ENCODE peak calls at places on chromosomes 13 and 19, in seven cellular contexts. Z is naive thymus-derived CD8-positive, alpha-beta T cell; N is hypothalamus; S is dorsolateral prefrontal cortex; Y is substantia nigra; G is RPMI7951; I is uterus. U is an unnamed sample.

GRCh38 chr13:106063591-106064308 is 471.7 kb downstream of the EFNB2 start:
- DNase-seq in Y (no peak), S (no peak), Z (no peak), N (no peak), I (no peak), G (peak; percentile 81), U (no peak)

GRCh38 chr13:114309806-114310410 is 4.4 kb upstream of the CHAMP1 start:
- DNase-seq in S (no peak), N (no peak), Y (no peak), I (no peak), Z (no peak), G (no peak), U (no peak)

GRCh38 chr13:44692173-44692713 is 116.1 kb upstream of the TSC22D1 start:
- DNase-seq in Y (no peak), G (peak; percentile 31), I (no peak), S (no peak), Z (no peak), N (no peak), U (no peak)

GRCh38 chr13:48896312-48896711 is 79.4 kb upstream of the FNDC3A start:
- DNase-seq in I (no peak), S (no peak), Y (no peak), G (peak; percentile 44), N (no peak), Z (no peak), U (no peak)

GRCh38 chr13:72960541-72960940 is 98.3 kb upstream of the KLF5 start:
- DNase-seq in N (no peak), Z (no peak), I (no peak), G (no peak), S (no peak), Y (no peak), U (no peak)

GRCh38 chr19:17797397-17798201 is 2.7 kb downstream of the B3GNT3 start:
- DNase-seq in Y (no peak), G (peak; percentile 92), I (no peak), Z (no peak), N (no peak), S (no peak), U (peak; percentile 31)

GRCh38 chr19:18700501-18701249 is 17.2 kb downstream of the CRTC1 start:
- DNase-seq in N (peak; percentile 35), S (no peak), Y (no peak), Z (peak; percentile 83), I (peak; percentile 74), G (no peak), U (no peak)

GRCh38 chr13:113735194-113735593 is 23.8 kb upstream of the TMEM255B start:
- DNase-seq in N (no peak), Y (no peak), S (peak; percentile 15), G (no peak), I (no peak), Z (no peak), U (no peak)

GRCh38 chr19:45340232-45340898 is at the start of gene KLC3:
- DNase-seq in Y (no peak), N (no peak), Z (no peak), S (no peak), I (no peak), G (no peak), U (peak; percentile 83)

GRCh38 chr13:102900193-102900608 is 54.4 kb downstream of the ERCC5 start:
- DNase-seq in N (no peak), G (no peak), I (no peak), Y (no peak), Z (no peak), S (no peak), U (no peak)

GRCh38 chr13:32676242-32676641 is 90.0 kb downstream of the PDS5B start:
- DNase-seq in Y (no peak), Z (no peak), I (no peak), G (no peak), N (no peak), S (no peak), U (no peak)

GRCh38 chr13:44116562-44117315 is 237.0 kb downstream of the LACC1 start:
- DNase-seq in G (peak; percentile 4), I (no peak), Z (no peak), Y (no peak), S (no peak), N (no peak), U (no peak)

GRCh38 chr13:83881031-83881727 is 1.1 kb downstream of the SLITRK1 start:
- DNase-seq in Z (no peak), Y (no peak), S (no peak), N (peak; percentile 14), G (no peak), I (no peak), U (no peak)

GRCh38 chr13:34334984-34335661 is 517.2 kb downstream of the RFC3 start:
- DNase-seq in Z (no peak), Y (no peak), G (no peak), S (no peak), N (no peak), I (no peak), U (no peak)

GRCh38 chr13:34411177-34411576 is 530.9 kb upstream of the NBEA start:
- DNase-seq in G (no peak), N (no peak), Y (no peak), S (no peak), Z (no peak), I (no peak), U (no peak)

GRCh38 chr13:113992276-113993005 is 18.6 kb upstream of the C13orf46 start:
- DNase-seq in S (no peak), Z (peak; percentile 9), I (no peak), N (no peak), Y (no peak), G (no peak), U (no peak)

GRCh38 chr13:39095500-39095899 is 57.2 kb downstream of the NHLRC3 start:
- DNase-seq in Z (no peak), N (no peak), G (no peak), S (no peak), Y (no peak), I (no peak), U (no peak)

GRCh38 chr13:73572824-73573223 is 514.0 kb downstream of the KLF5 start:
- DNase-seq in N (no peak), S (no peak), G (no peak), Z (no peak), Y (no peak), I (no peak), U (no peak)

GRCh38 chr19:48487944-48488343 is 18.8 kb downstream of the CYTH2 start:
- DNase-seq in Y (no peak), N (no peak), S (no peak), I (no peak), G (peak; percentile 93), Z (no peak), U (no peak)

GRCh38 chr13:95300625-95301134 is 571 bp downstream of the ABCC4 start:
- DNase-seq in I (peak; percentile 36), N (peak; percentile 21), S (no peak), G (peak; percentile 47), Z (peak; percentile 73), Y (no peak), U (peak; percentile 12)

GRCh38 chr13:44797685-44798084 is 191.6 kb downstream of the NUFIP1 start:
- DNase-seq in I (no peak), S (no peak), Y (no peak), Z (no peak), N (no peak), G (no peak), U (no peak)

GRCh38 chr13:20939662-20940061 is 37.1 kb upstream of the XPO4 start:
- DNase-seq in S (no peak), G (no peak), N (no peak), Z (no peak), I (no peak), Y (no peak), U (peak; percentile 26)

GRCh38 chr13:100870898-100871297 is 196.3 kb upstream of the TMTC4 start:
- DNase-seq in Z (no peak), N (no peak), S (no peak), Y (no peak), G (no peak), I (no peak), U (no peak)

GRCh38 chr19:4624301-4624700 is 15.0 kb upstream of the TNFAIP8L1 start:
- DNase-seq in G (no peak), Z (no peak), N (no peak), Y (no peak), S (no peak), I (no peak), U (no peak)

GRCh38 chr13:74758188-74758587 is 624.0 kb upstream of the KLF12 start:
- DNase-seq in Y (no peak), G (no peak), Z (no peak), S (no peak), I (no peak), N (no peak), U (no peak)

GRCh38 chr19:44512326-44513298 is 12.3 kb upstream of the ZNF180 start:
- DNase-seq in I (no peak), Z (no peak), S (no peak), N (no peak), Y (no peak), G (peak; percentile 63), U (peak; percentile 64)

GRCh38 chr19:56875717-56876116 is 35.2 kb upstream of the PEG3 start:
- DNase-seq in G (no peak), I (no peak), N (no peak), Y (no peak), S (no peak), Z (no peak), U (no peak)

GRCh38 chr13:23699271-23699670 is 129.1 kb downstream of the TNFRSF19 start:
- DNase-seq in Y (no peak), I (no peak), S (no peak), N (no peak), Z (no peak), G (no peak), U (no peak)

GRCh38 chr13:112713517-112714253 is 23.8 kb downstream of the ATP11A start:
- DNase-seq in Y (no peak), I (peak; percentile 70), Z (no peak), S (no peak), G (no peak), N (no peak), U (no peak)

GRCh38 chr19:55809381-55810058 is 22.3 kb downstream of the NLRP11 start:
- DNase-seq in Z (no peak), S (no peak), N (no peak), G (peak; percentile 91), Y (no peak), I (no peak), U (peak; percentile 61)

GRCh38 chr19:32875428-32875827 is 5.9 kb upstream of the SLC7A9 start:
- DNase-seq in Y (no peak), G (no peak), I (no peak), N (no peak), Z (no peak), S (no peak), U (no peak)

GRCh38 chr19:44723952-44724319 is 24.6 kb upstream of the BCL3 start:
- DNase-seq in N (peak; percentile 38), I (peak; percentile 79), Y (peak; percentile 9), S (no peak), Z (peak; percentile 87), G (peak; percentile 85), U (peak; percentile 68)

GRCh38 chr19:46704379-46705076 is 12.4 kb downstream of the PRKD2 start:
- DNase-seq in I (peak; percentile 73), G (peak; percentile 47), N (peak; percentile 17), Y (no peak), Z (peak; percentile 92), S (no peak), U (peak; percentile 88)

GRCh38 chr13:80340643-80341097 is 256 bp downstream of the SPRY2 start:
- DNase-seq in Z (no peak), N (no peak), I (no peak), G (no peak), Y (no peak), S (no peak), U (no peak)

GRCh38 chr13:32585625-32586021 is 629 bp upstream of the PDS5B start:
- DNase-seq in S (no peak), Z (no peak), Y (no peak), N (no peak), G (peak; percentile 7), I (peak; percentile 28), U (no peak)